ENCODE peak calls at places on chromosomes 4 and X, in ten cellular contexts. K is IMR-90, J is tibial artery, W is lower leg skin, V is choroid plexus epithelial cell, F is WERI-Rb-1, H is breast epithelium, E is colonic mucosa, X is endodermal cell, O is aorta. Z is an unnamed sample.

GRCh38 chrX:37998586-37999267 is 7.6 kb upstream of the SYTL5 start:
- DNase-seq in O (no peak), K (peak; percentile 80), J (no peak), E (no peak), F (no peak), X (no peak), H (no peak), W (no peak), V (peak; percentile 40), Z (no peak)

GRCh38 chr4:148503681-148504080 is 61.5 kb upstream of the NR3C2 start:
- DNase-seq in X (no peak), H (no peak), V (no peak), F (no peak), W (no peak), E (no peak), J (no peak), O (no peak), K (no peak), Z (no peak)

GRCh38 chrX:88439935-88440334 is 307.1 kb upstream of the CPXCR1 start:
- DNase-seq in V (no peak), X (no peak), O (no peak), J (no peak), K (no peak), F (no peak), E (no peak), H (no peak), W (no peak), Z (no peak)

GRCh38 chrX:103404225-103405008 is 28.1 kb downstream of the BEX3 start:
- DNase-seq in J (peak; percentile 79), H (peak; percentile 50), K (peak; percentile 91), X (peak; percentile 92), F (peak; percentile 23), E (peak; percentile 62), O (peak; percentile 82), V (peak; percentile 94), W (no peak), Z (peak; percentile 53)

GRCh38 chrX:108268434-108269080 is 169.7 kb downstream of the COL4A6 start:
- DNase-seq in V (no peak), K (no peak), E (no peak), X (no peak), W (no peak), H (no peak), J (no peak), F (no peak), O (no peak), Z (no peak)

GRCh38 chr4:82293304-82293703 is 80.5 kb downstream of the HNRNPD start:
- DNase-seq in X (no peak), K (no peak), V (no peak), H (no peak), E (no peak), J (no peak), O (no peak), W (no peak), F (no peak), Z (no peak)

GRCh38 chrX:2767631-2768455 is 16.0 kb downstream of the XG start:
- DNase-seq in K (peak; percentile 21), H (no peak), E (peak; percentile 39), F (peak; percentile 82), X (peak; percentile 74), O (peak; percentile 77), V (peak; percentile 28), W (peak; percentile 95), J (peak; percentile 84), Z (no peak)

GRCh38 chr4:112210777-112211176 is 20.8 kb upstream of the AP1AR start:
- DNase-seq in J (no peak), W (no peak), E (no peak), F (no peak), X (no peak), H (no peak), O (no peak), V (no peak), K (no peak), Z (no peak)

GRCh38 chr4:110480741-110481271 is 4.9 kb downstream of the ENPEP start:
- DNase-seq in H (no peak), F (no peak), W (no peak), V (no peak), O (no peak), X (no peak), E (no peak), K (no peak), J (no peak), Z (no peak)

GRCh38 chr4:110480031-110480549 is 4.1 kb downstream of the ENPEP start:
- DNase-seq in O (no peak), W (no peak), F (no peak), H (no peak), J (no peak), K (peak; percentile 94), V (peak; percentile 96), X (no peak), E (no peak), Z (no peak)

GRCh38 chr4:110472583-110473329 is 3.2 kb upstream of the ENPEP start:
- DNase-seq in J (no peak), X (peak; percentile 82), W (no peak), O (no peak), V (peak; percentile 57), E (no peak), H (no peak), F (no peak), K (no peak), Z (no peak)

GRCh38 chr4:110477836-110478235 is 1.9 kb downstream of the ENPEP start:
- DNase-seq in K (no peak), W (no peak), O (no peak), E (no peak), H (no peak), X (no peak), F (no peak), V (no peak), J (no peak), Z (no peak)

DNA sequence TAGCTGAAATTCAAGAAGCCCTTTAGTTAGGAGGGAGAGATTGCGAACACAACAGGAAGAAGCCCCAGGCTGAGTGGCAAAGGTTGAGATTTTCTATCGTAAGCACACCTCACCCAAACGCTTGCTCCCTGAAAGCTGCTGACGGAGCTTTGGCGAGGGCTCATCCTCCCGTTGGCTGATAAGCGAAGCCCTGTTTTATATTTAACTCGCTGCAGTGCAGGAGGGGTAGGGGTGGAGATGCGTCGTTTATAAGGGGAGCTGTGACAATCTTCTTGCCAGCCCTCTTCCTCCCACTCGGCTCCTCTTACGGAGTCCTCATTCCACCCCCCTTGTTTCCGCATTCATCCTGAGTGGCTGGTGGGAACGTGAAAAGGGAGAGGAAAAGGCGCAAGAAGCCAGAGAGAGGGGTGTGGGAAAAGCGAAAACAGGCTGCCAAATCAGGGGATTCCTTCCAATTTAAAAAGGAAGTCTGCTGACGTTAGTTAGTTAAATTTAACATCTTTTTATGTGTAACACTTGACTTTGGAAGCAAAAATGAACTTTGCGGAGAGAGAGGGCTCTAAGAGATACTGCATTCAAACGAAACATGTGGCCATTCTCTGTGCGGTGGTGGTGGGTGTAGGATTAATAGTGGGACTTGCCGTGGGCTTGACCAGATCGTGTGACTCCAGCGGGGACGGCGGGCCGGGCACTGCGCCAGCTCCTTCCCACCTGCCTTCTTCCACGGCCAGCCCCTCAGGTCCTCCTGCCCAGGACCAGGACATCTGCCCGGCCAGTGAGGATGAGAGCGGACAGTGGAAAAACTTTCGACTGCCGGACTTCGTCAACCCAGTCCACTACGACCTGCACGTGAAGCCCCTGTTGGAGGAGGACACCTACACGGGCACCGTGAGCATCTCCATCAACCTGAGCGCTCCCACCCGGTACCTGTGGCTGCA is at the start of gene ENPEP:
- DNase-seq in E (peak; percentile 42), X (peak; percentile 79), J (no peak), K (peak; percentile 36), F (no peak), V (peak; percentile 58), H (no peak), O (no peak), W (peak; percentile 88), Z (no peak)
- H3K4me3 ChIP-seq in E (no peak within 1 kb of the TSS), X (peak within 1 kb of the TSS; percentile 71), J (peak within 1 kb of the TSS; percentile 24), K (peak within 1 kb of the TSS; percentile 20), F (no peak within 1 kb of the TSS), V (peak within 1 kb of the TSS; percentile 61), H (peak within 1 kb of the TSS; percentile 64), O (no peak within 1 kb of the TSS), W (no peak within 1 kb of the TSS), Z (no peak within 1 kb of the TSS)

GRCh38 chrX:137034508-137034872 is 695 bp upstream of the GPR101 start:
- DNase-seq in E (no peak), W (no peak), H (no peak), O (no peak), F (no peak), X (no peak), J (no peak), V (no peak), K (no peak), Z (no peak)

GRCh38 chrX:137032378-137032694 is 1.5 kb downstream of the GPR101 start:
- DNase-seq in J (no peak), O (no peak), F (no peak), E (no peak), K (no peak), W (no peak), V (no peak), X (no peak), H (no peak), Z (no peak)

GRCh38 chrX:137033774-137034507 is at the start of gene GPR101:
- DNase-seq in K (no peak), J (no peak), O (no peak), H (no peak), X (no peak), F (no peak), V (no peak), W (no peak), E (no peak), Z (no peak)

GRCh38 chrX:137031517-137032377 is 2.0 kb downstream of the GPR101 start:
- DNase-seq in E (no peak), X (peak; percentile 68), V (peak; percentile 52), W (no peak), J (no peak), O (no peak), K (peak; percentile 10), H (no peak), F (peak; percentile 24), Z (peak; percentile 53)

DNA sequence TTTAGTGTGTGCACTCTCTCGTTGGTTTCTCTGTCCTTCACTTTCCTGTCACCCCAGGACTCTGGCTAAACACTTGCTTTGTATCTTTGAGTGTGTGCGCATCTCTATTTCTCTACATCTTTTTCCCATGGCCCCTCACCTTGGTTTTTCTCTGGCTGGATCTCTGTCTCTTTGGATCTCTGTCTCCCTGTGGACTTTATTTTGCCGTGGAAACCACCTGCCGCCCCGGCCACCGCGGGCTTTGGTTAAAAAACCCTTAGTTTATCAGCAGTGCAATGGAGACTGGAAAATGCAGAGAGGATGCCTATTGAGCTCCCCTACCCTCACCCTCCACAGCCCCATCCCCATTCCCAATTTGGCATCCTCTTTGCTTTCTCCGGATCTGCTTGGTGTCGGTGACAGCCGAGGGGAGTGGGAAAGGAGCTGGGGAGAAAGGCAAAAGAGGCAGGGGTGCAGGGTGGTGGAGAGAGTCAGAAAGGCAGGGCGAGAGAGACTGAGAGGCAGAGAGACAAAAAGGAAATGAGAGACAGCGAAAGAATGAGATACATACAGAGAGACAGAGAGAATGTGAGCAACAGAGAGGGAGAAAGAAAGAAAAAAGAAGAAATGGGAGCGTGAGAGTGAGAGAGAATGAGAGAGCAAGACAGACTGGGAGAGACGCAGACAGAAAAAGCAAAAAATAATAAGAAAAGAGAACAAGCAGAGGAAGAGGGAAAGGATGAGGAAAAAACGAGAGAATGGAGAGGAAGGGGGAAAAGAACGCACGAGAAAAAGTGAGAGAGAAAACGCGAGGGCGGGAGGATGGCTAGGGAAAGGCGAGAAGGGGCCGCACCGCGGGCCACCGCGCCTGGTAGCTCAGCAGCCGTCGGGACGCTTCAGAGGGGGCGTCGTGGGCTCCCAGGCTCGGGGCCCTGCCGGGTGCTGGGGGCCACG is 688 bp downstream of the GPR101 start:
- DNase-seq in F (no peak), X (no peak), O (no peak), J (no peak), W (no peak), V (no peak), E (no peak), K (no peak), H (no peak), Z (no peak)
- H3K4me3 ChIP-seq in F (no peak overlapping the region), X (no peak overlapping the region), O (no peak overlapping the region), J (no peak overlapping the region), W (no peak overlapping the region), V (no peak overlapping the region), E (no peak overlapping the region), K (no peak overlapping the region), H (peak overlapping the region; percentile 55), Z (no peak overlapping the region)

DNA sequence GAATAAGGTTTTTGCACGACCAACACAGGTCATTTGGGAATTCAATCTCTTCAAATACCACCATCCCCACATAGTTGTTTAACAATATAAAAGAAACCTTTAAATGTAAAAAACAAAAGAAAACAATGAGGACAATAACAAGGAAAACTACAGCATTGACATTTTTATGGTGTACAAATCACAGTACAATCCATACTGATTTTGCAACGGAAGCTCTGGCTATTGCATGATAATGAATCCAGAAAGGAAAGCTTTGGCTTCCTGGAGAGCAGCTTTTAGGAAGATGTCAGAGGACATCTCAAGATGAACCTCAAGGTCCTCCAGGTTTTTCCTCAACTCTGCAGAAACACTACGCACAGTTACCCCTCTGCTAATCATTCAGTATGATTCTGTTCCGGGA is 111.5 kb upstream of the MYOZ2 start:
- DNase-seq in H (no peak), O (no peak), W (no peak), F (no peak), J (no peak), V (no peak), X (no peak), K (no peak), E (no peak), Z (no peak)
- H3K4me3 ChIP-seq in H (no peak overlapping the region), O (no peak overlapping the region), W (no peak overlapping the region), F (no peak overlapping the region), J (no peak overlapping the region), V (no peak overlapping the region), X (no peak overlapping the region), K (no peak overlapping the region), E (no peak overlapping the region), Z (no peak overlapping the region)

GRCh38 chrX:66579219-66579618 is 59.7 kb downstream of the EDA2R start:
- DNase-seq in E (no peak), F (no peak), O (no peak), V (no peak), K (no peak), X (no peak), J (no peak), W (no peak), H (no peak), Z (no peak)
- H3K4me3 ChIP-seq in E (no peak overlapping the region), F (no peak overlapping the region), O (no peak overlapping the region), V (no peak overlapping the region), K (no peak overlapping the region), X (no peak overlapping the region), J (no peak overlapping the region), W (no peak overlapping the region), H (no peak overlapping the region), Z (no peak overlapping the region)

Z was measured in BE2C.